ENCODE peak calls at places on chromosome 20, in four cellular contexts. N, T, F and M are unnamed samples.

GRCh38 chr20:50743087-50743486 is 11.7 kb downstream of the PARD6B start:
- DNase-seq in N (no peak), T (no peak), F (no peak), M (no peak)

GRCh38 chr20:37901667-37902503 is 1.0 kb upstream of the VSTM2L start:
- DNase-seq in N (peak), T (peak), F (peak), M (no peak)

GRCh38 chr20:37941332-37941731 is 38.4 kb downstream of the VSTM2L start:
- DNase-seq in N (no peak), T (no peak), F (no peak), M (no peak)

GRCh38 chr20:19903168-19903676 is 113.9 kb upstream of the NAA20 start:
- DNase-seq in N (no peak), T (peak), F (no peak), M (no peak)

GRCh38 chr20:46393967-46394366 is 12.4 kb downstream of the ELMO2 start:
- DNase-seq in N (no peak), T (no peak), F (no peak), M (no peak)

GRCh38 chr20:46361386-46361785 is 45.0 kb downstream of the ELMO2 start:
- DNase-seq in N (no peak), T (no peak), F (no peak), M (no peak)

GRCh38 chr20:38075161-38075998 is 41.8 kb downstream of the RPRD1B start:
- DNase-seq in N (no peak), T (no peak), F (no peak), M (no peak)

GRCh38 chr20:37384683-37385174 is 38.8 kb downstream of the SRC start:
- DNase-seq in N (peak), T (peak), F (no peak), M (no peak)

GRCh38 chr20:50701055-50701963 is 10.0 kb upstream of the RIPOR3 start:
- DNase-seq in N (no peak), T (no peak), F (no peak), M (no peak)

GRCh38 chr20:9112541-9113515 is 43.9 kb downstream of the PLCB4 start:
- DNase-seq in N (no peak), T (peak), F (no peak), M (peak)

GRCh38 chr20:52959125-52959524 is 13.0 kb upstream of the TSHZ2 start:
- DNase-seq in N (no peak), T (no peak), F (no peak), M (no peak)
- TF ChIP-seq CTCF in N (no peak), T (no peak), F (no peak), M (no peak)

DNA sequence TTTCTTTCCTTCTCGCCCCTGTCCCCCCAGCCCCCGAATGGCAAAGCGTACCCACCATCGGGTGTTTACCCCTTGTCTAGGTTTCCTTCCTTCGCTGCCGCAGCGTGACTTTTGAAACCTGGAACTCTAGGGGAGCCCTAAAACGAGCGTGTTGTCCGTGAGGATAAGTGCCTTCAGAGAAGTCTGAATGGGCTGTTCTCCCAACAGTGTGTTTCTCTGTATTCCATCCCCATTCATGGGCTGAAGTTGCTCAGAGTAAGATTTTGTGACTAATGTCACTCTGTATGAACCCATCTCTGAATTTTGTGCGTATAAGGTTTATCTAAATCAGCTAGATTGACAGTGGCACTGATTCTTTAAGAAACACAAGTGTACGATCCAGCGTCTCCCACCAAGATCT is 949 bp downstream of the MACROD2 start:
- DNase-seq in N (no peak), T (no peak), F (no peak), M (no peak)
- H3K4me3 ChIP-seq in N (peak), T (no peak), F (peak), M (peak)

GRCh38 chr20:43751167-43752050 is 24.6 kb upstream of the GTSF1L start:
- DNase-seq in N (no peak), T (peak), F (peak), M (no peak)
- TF ChIP-seq CTCF in N (no peak), T (no peak), F (no peak), M (no peak)

GRCh38 chr20:45266977-45267376 is 12.6 kb upstream of the SLPI start:
- DNase-seq in N (no peak), T (no peak), F (no peak), M (no peak)
- H3K4me3 ChIP-seq in N (no peak), T (no peak), F (no peak), M (no peak)

DNA sequence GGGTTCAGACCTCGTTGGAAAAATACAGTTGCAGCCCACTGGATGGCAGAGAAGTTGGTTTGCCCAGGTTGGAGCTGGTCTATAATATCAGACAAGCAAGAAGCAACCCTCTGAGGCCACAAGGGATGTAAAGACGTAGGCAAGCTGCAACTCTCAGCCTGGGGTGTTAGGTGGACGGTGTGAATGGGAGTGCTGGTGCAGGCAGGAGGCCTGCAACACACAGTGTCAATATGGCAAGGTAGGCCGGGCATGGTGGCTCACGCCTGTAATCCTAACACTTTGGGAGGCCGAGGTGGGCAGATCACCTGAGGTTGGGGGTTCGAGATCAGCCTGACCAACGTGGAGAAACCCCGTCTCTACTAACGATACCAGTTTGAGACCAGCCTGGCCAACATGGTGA is 10.5 kb downstream of the VPS16 start:
- DNase-seq in N (no peak), T (no peak), F (no peak), M (no peak)
- TF ChIP-seq CTCF in N (no peak), T (no peak), F (no peak), M (no peak)

GRCh38 chr20:36097751-36098151 is 56.8 kb upstream of the EPB41L1 start:
- DNase-seq in N (no peak), T (no peak), F (no peak), M (no peak)

GRCh38 chr20:36096404-36096799 is 58.1 kb upstream of the EPB41L1 start:
- DNase-seq in N (no peak), T (peak), F (no peak), M (no peak)

GRCh38 chr20:36097331-36097730 is 57.2 kb upstream of the EPB41L1 start:
- DNase-seq in N (no peak), T (peak), F (no peak), M (no peak)

GRCh38 chr20:36099106-36099505 is 55.4 kb upstream of the EPB41L1 start:
- DNase-seq in N (no peak), T (no peak), F (no peak), M (no peak)

DNA sequence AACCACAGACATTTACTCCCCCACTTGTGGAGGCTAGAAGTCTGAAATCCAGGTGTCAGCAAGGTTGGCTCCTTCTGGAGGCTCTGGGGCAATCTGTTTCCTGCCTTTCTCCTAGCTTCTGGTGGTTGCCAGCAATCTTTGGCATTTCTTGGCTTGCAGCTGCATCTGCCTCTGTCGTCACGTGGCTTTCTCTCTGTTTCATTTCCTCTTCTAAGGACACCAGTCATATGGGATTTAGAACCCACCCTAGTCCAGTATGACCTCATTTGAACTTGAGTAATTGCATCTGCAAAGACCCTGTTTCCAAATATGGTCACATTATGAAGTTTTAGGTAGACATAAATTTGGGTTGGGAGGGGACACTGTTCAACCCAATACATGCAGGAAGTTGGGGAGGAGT is 56.2 kb upstream of the EPB41L1 start:
- DNase-seq in N (no peak), T (peak), F (no peak), M (no peak)
- H3K4me3 ChIP-seq in N (no peak), T (no peak), F (no peak), M (no peak)

DNA sequence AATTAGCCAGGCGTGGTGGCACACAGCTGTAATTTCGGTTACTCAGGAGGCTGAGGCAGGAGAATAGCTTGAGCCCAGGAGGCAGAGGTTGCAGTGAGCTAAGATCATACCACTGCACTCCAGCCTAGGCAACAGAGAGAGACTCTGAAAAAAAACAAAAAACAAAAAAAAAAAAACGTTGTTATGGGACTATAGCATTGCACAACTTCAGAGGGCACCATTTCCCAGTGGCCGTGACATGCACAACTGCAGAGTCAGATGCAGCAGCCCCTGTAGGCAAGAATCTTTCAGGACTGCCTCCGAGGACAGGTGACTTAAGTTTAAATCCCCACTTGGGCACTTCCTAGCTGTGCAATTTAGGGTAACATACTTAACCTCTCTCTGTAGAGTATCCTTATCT is 64.0 kb downstream of the ZNF217 start:
- DNase-seq in N (no peak), T (no peak), F (no peak), M (no peak)
- TF ChIP-seq CTCF in N (no peak), T (no peak), F (no peak), M (no peak)

GRCh38 chr20:59939052-59939878 is 840 bp downstream of the PPP1R3D start:
- DNase-seq in N (peak), T (peak), F (no peak), M (no peak)

GRCh38 chr20:59939879-59940128 is 301 bp downstream of the PPP1R3D start:
- DNase-seq in N (peak), T (peak), F (no peak), M (no peak)

GRCh38 chr20:59937150-59937549 is 3.0 kb downstream of the PPP1R3D start:
- DNase-seq in N (no peak), T (peak), F (no peak), M (no peak)

GRCh38 chr20:59938221-59938620 is 1.9 kb downstream of the PPP1R3D start:
- DNase-seq in N (no peak), T (peak), F (no peak), M (no peak)

DNA sequence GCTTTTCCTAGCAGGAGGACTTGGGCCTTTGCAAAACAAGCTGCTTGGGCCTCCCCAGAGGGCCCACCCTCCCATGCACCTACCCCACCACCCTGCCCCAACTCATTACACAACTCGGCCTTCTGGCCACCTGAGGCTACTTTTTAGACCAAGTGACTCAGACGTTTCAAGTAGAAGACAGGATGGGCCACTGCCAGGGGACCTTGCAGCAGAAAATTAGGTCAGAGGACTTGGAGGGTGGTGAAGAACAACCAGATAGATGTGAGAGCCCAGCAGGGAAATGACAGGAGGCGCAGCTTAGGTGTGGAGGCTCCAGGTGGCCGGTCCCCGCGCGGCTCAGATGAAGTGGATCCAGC is 1.4 kb downstream of the PPP1R3D start:
- DNase-seq in N (no peak), T (peak), F (no peak), M (no peak)
- H3K4me3 ChIP-seq in N (no peak), T (no peak), F (peak), M (no peak)